ENCODE peak calls at places on chromosomes 11 and 22, in seven cellular contexts. One of them, this sample, is unnamed.
A peak's percentile ranks its signal among the peaks of the same experiment; 100 is the strongest.

GRCh38 chr11:74085542-74085892 is 76.6 kb upstream of the UCP3 start:
- DNase-seq in prostate gland: no peak
- DNase-seq in spleen: no peak
- DNase-seq in GM12878: no peak
- DNase-seq in endothelial cell of umbilical vein: no peak
- DNase-seq in transverse colon: no peak
- DNase-seq in Panc1: no peak
- DNase-seq in this sample: no peak

GRCh38 chr11:61536676-61537270 is 28.2 kb downstream of the LRRC10B start:
- DNase-seq in Panc1: no peak
- DNase-seq in prostate gland: no peak
- DNase-seq in spleen: no peak
- DNase-seq in GM12878: no peak
- DNase-seq in endothelial cell of umbilical vein: no peak
- DNase-seq in transverse colon: no peak
- DNase-seq in this sample: no peak

GRCh38 chr11:99327527-99327926 is 306.8 kb downstream of the CNTN5 start:
- DNase-seq in prostate gland: no peak
- DNase-seq in endothelial cell of umbilical vein: no peak
- DNase-seq in spleen: no peak
- DNase-seq in transverse colon: no peak
- DNase-seq in Panc1: no peak
- DNase-seq in GM12878: no peak
- DNase-seq in this sample: no peak

GRCh38 chr11:62150887-62151736 is 27.3 kb downstream of the INCENP start:
- DNase-seq in endothelial cell of umbilical vein: no peak
- DNase-seq in prostate gland: no peak
- DNase-seq in spleen: peak; percentile 23
- DNase-seq in transverse colon: no peak
- DNase-seq in GM12878: no peak
- DNase-seq in Panc1: no peak
- DNase-seq in this sample: no peak

GRCh38 chr11:2652362-2652761 is 47.4 kb downstream of the KCNQ1OT1 start:
- DNase-seq in endothelial cell of umbilical vein: no peak
- DNase-seq in Panc1: no peak
- DNase-seq in transverse colon: no peak
- DNase-seq in prostate gland: no peak
- DNase-seq in spleen: peak; percentile 22
- DNase-seq in GM12878: no peak
- DNase-seq in this sample: no peak

GRCh38 chr22:49597428-49598039 is 230.1 kb downstream of the BRD1 start:
- DNase-seq in GM12878: no peak
- DNase-seq in prostate gland: no peak
- DNase-seq in spleen: no peak
- DNase-seq in Panc1: no peak
- DNase-seq in endothelial cell of umbilical vein: no peak
- DNase-seq in transverse colon: no peak
- DNase-seq in this sample: no peak

GRCh38 chr11:110112457-110112856 is 19.3 kb downstream of the ZC3H12C start:
- DNase-seq in transverse colon: no peak
- DNase-seq in prostate gland: no peak
- DNase-seq in endothelial cell of umbilical vein: peak; percentile 61
- DNase-seq in spleen: no peak
- DNase-seq in Panc1: no peak
- DNase-seq in GM12878: no peak
- DNase-seq in this sample: no peak

GRCh38 chr22:48663297-48663696 is 1164.4 kb downstream of the BRD1 start:
- DNase-seq in spleen: no peak
- DNase-seq in endothelial cell of umbilical vein: no peak
- DNase-seq in prostate gland: no peak
- DNase-seq in transverse colon: no peak
- DNase-seq in Panc1: no peak
- DNase-seq in GM12878: no peak
- DNase-seq in this sample: no peak

GRCh38 chr11:117696489-117696888 is 100.5 kb downstream of the DSCAML1 start:
- DNase-seq in spleen: no peak
- DNase-seq in prostate gland: no peak
- DNase-seq in endothelial cell of umbilical vein: no peak
- DNase-seq in Panc1: no peak
- DNase-seq in GM12878: no peak
- DNase-seq in transverse colon: no peak
- DNase-seq in this sample: no peak

GRCh38 chr11:29171350-29171950 is 845.4 kb downstream of the KCNA4 start:
- DNase-seq in endothelial cell of umbilical vein: no peak
- DNase-seq in GM12878: no peak
- DNase-seq in Panc1: no peak
- DNase-seq in spleen: no peak
- DNase-seq in transverse colon: no peak
- DNase-seq in prostate gland: no peak
- DNase-seq in this sample: no peak

GRCh38 chr11:14234446-14234845 is 124.5 kb downstream of the RRAS2 start:
- DNase-seq in prostate gland: no peak
- DNase-seq in spleen: no peak
- DNase-seq in transverse colon: no peak
- DNase-seq in Panc1: no peak
- DNase-seq in endothelial cell of umbilical vein: no peak
- DNase-seq in GM12878: no peak
- DNase-seq in this sample: no peak

GRCh38 chr11:18844753-18845367 is 53.3 kb upstream of the PTPN5 start:
- DNase-seq in prostate gland: no peak
- DNase-seq in spleen: no peak
- DNase-seq in transverse colon: no peak
- DNase-seq in endothelial cell of umbilical vein: peak; percentile 29
- DNase-seq in Panc1: peak; percentile 33
- DNase-seq in GM12878: no peak
- DNase-seq in this sample: no peak

GRCh38 chr11:64178203-64178602 is 7.8 kb upstream of the STIP1 start:
- DNase-seq in Panc1: no peak
- DNase-seq in transverse colon: no peak
- DNase-seq in prostate gland: no peak
- DNase-seq in GM12878: no peak
- DNase-seq in endothelial cell of umbilical vein: no peak
- DNase-seq in spleen: no peak
- DNase-seq in this sample: no peak

GRCh38 chr11:70643642-70644041 is 245.3 kb downstream of the CTTN start:
- DNase-seq in GM12878: peak; percentile 43
- DNase-seq in spleen: no peak
- DNase-seq in transverse colon: no peak
- DNase-seq in prostate gland: no peak
- DNase-seq in Panc1: no peak
- DNase-seq in endothelial cell of umbilical vein: no peak
- DNase-seq in this sample: no peak

GRCh38 chr22:42425337-42425988 is 6.7 kb downstream of the NFAM1 start:
- DNase-seq in spleen: no peak
- DNase-seq in endothelial cell of umbilical vein: no peak
- DNase-seq in GM12878: no peak
- DNase-seq in Panc1: no peak
- DNase-seq in prostate gland: peak; percentile 80
- DNase-seq in transverse colon: no peak
- DNase-seq in this sample: no peak

GRCh38 chr22:42427211-42427610 is 5.0 kb downstream of the NFAM1 start:
- DNase-seq in spleen: no peak
- DNase-seq in endothelial cell of umbilical vein: no peak
- DNase-seq in transverse colon: no peak
- DNase-seq in prostate gland: no peak
- DNase-seq in Panc1: no peak
- DNase-seq in GM12878: no peak
- DNase-seq in this sample: no peak

GRCh38 chr22:42428760-42429159 is 3.4 kb downstream of the NFAM1 start:
- DNase-seq in endothelial cell of umbilical vein: no peak
- DNase-seq in prostate gland: no peak
- DNase-seq in spleen: no peak
- DNase-seq in transverse colon: no peak
- DNase-seq in GM12878: no peak
- DNase-seq in Panc1: no peak
- DNase-seq in this sample: no peak

GRCh38 chr22:42425989-42426355 is 6.2 kb downstream of the NFAM1 start:
- DNase-seq in Panc1: no peak
- DNase-seq in GM12878: no peak
- DNase-seq in spleen: no peak
- DNase-seq in prostate gland: no peak
- DNase-seq in endothelial cell of umbilical vein: no peak
- DNase-seq in transverse colon: no peak
- DNase-seq in this sample: no peak

DNA sequence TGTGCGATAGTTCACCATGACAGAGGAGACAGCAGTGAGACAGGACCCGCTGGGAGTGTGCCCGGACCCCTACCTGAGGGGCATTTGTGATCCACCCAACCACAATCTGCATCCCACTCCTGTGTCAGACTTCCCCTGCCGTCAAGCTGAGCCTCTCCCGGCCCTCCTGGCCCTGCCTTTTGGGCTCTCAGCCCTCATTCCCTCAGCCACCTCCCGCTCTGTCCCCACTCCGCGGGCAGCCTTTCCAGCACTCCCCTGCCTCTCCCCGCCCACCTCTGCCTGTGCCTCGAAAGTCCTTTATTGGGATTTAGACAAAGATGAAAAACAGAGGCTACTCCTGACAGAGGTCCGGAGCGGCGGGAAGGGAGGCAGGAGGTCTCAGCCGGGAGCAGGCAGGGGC is 4.2 kb downstream of the NFAM1 start:
- DNase-seq in endothelial cell of umbilical vein: no peak
- DNase-seq in transverse colon: no peak
- DNase-seq in GM12878: no peak
- DNase-seq in Panc1: no peak
- DNase-seq in spleen: no peak
- DNase-seq in prostate gland: no peak
- DNase-seq in this sample: no peak
- H3K4me1 ChIP-seq in endothelial cell of umbilical vein: no peaks in the 10 kb centered on the region
- H3K4me1 ChIP-seq in transverse colon: no peaks in the 10 kb centered on the region
- H3K4me1 ChIP-seq in GM12878: no peaks in the 10 kb centered on the region
- H3K4me1 ChIP-seq in Panc1: no peaks in the 10 kb centered on the region
- H3K4me1 ChIP-seq in spleen: no peaks in the 10 kb centered on the region
- H3K4me1 ChIP-seq in prostate gland: no peaks in the 10 kb centered on the region
- H3K4me1 ChIP-seq in this sample: peaks cover 10% of the 10 kb centered on the region

DNA sequence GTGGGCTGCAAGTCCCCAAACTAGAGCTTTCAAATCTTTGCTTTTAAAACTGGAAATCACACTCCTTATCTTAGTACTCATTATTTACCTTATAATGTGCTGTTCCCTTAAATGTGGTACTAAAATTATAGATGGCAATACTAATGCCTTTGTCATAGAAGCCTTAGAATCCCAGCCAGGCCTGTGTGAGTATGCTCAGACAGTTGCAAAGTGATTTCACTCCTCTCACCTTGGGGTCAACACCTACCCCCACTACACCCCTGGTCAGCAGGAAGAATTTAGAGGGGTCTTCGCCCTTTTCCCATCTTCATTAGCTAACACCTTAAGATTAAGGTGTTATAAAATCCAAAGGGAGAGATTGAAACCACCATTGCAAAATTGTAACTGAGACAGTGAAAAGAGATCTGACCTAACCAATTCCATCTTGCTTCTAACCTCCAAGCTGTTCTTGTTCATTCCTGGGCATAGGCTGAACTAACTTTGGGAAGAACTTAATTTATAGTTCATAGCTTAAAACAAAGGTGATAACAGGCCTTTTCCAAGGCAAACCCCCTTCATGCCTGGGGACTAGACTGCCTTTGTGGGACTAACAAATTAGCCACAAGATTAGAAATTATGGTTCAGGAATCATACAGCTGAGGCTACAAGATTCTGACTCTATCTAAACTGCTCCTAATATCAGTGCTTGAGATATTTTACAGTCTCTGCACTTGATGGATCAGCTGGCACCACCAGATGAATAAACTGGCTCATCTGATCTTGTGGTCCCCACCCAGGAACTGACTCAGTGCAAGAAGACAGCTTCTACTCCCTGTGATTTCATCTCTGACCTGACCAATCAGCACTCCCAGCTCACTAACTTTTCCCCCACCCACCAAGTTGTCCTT is 10.4 kb upstream of the MRPL17 start:
- DNase-seq in spleen: no peak
- DNase-seq in transverse colon: no peak
- DNase-seq in prostate gland: no peak
- DNase-seq in Panc1: peak; percentile 83
- DNase-seq in endothelial cell of umbilical vein: peak; percentile 33
- DNase-seq in GM12878: no peak
- DNase-seq in this sample: no peak
- TF ChIP-seq POLR2AphosphoS5 in spleen: no peak
- TF ChIP-seq POLR2AphosphoS5 in transverse colon: no peak
- TF ChIP-seq POLR2AphosphoS5 in prostate gland: no peak
- TF ChIP-seq POLR2AphosphoS5 in Panc1: no peak
- TF ChIP-seq POLR2AphosphoS5 in endothelial cell of umbilical vein: peak; percentile 50
- TF ChIP-seq POLR2AphosphoS5 in GM12878: no peak
- TF ChIP-seq POLR2AphosphoS5 in this sample: no peak

GRCh38 chr11:8685820-8686219 is 3.2 kb downstream of the RPL27A start:
- DNase-seq in GM12878: no peak
- DNase-seq in Panc1: no peak
- DNase-seq in transverse colon: no peak
- DNase-seq in prostate gland: no peak
- DNase-seq in spleen: no peak
- DNase-seq in endothelial cell of umbilical vein: no peak
- DNase-seq in this sample: no peak
- H3K4me1 ChIP-seq in GM12878: peaks cover 31% of the 10 kb centered on the region
- H3K4me1 ChIP-seq in Panc1: peaks cover 52% of the 10 kb centered on the region
- H3K4me1 ChIP-seq in transverse colon: peaks cover 18% of the 10 kb centered on the region
- H3K4me1 ChIP-seq in prostate gland: peaks cover 8% of the 10 kb centered on the region
- H3K4me1 ChIP-seq in spleen: peaks cover 56% of the 10 kb centered on the region
- H3K4me1 ChIP-seq in endothelial cell of umbilical vein: peaks cover 42% of the 10 kb centered on the region
- H3K4me1 ChIP-seq in this sample: peaks cover 14% of the 10 kb centered on the region

GRCh38 chr22:31077681-31078080 is 3.4 kb upstream of the SMTN start:
- DNase-seq in transverse colon: no peak
- DNase-seq in spleen: no peak
- DNase-seq in GM12878: no peak
- DNase-seq in prostate gland: no peak
- DNase-seq in Panc1: no peak
- DNase-seq in endothelial cell of umbilical vein: no peak
- DNase-seq in this sample: no peak

GRCh38 chr22:31081963-31082605 is 966 bp downstream of the SMTN start:
- DNase-seq in transverse colon: peak; percentile 13
- DNase-seq in GM12878: no peak
- DNase-seq in spleen: no peak
- DNase-seq in Panc1: no peak
- DNase-seq in endothelial cell of umbilical vein: peak; percentile 69
- DNase-seq in prostate gland: no peak
- DNase-seq in this sample: no peak

GRCh38 chr22:31080164-31080847 is 812 bp upstream of the SMTN start:
- DNase-seq in Panc1: no peak
- DNase-seq in endothelial cell of umbilical vein: no peak
- DNase-seq in transverse colon: no peak
- DNase-seq in spleen: no peak
- DNase-seq in GM12878: no peak
- DNase-seq in prostate gland: no peak
- DNase-seq in this sample: no peak

GRCh38 chr22:31080848-31081649 is at the start of gene SMTN:
- DNase-seq in prostate gland: peak; percentile 94
- DNase-seq in GM12878: peak; percentile 56
- DNase-seq in transverse colon: peak; percentile 97
- DNase-seq in Panc1: no peak
- DNase-seq in spleen: peak; percentile 97
- DNase-seq in endothelial cell of umbilical vein: peak; percentile 96
- DNase-seq in this sample: peak; percentile 93

DNA sequence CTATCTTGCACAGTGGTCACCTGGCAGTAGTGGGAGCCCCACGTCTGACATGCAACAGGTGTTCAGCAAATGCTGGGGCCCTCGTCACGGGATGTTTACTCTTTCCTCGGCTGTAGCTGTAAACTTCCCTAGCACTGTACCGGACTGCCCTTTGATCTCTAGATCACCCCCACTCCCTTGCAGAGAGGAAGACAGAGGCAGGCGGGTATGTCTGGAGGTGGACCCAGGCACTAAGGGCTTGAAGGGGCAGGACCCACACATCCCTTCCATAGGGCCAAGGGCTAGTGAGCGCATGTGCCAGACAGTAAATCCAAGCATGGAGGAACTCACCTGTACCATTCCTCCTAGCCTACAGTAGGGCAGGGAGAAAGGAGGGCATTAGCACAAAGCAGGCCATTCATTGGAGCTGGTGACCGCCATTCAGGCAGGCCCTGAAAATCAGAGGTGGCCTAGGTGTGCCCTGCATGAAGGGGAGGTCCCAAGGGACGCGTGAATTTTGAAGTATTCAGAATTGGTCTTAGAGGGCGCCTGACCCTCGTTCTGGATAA is 1.9 kb upstream of the SMTN start:
- DNase-seq in Panc1: no peak
- DNase-seq in transverse colon: peak; percentile 77
- DNase-seq in prostate gland: no peak
- DNase-seq in GM12878: no peak
- DNase-seq in spleen: no peak
- DNase-seq in endothelial cell of umbilical vein: no peak
- DNase-seq in this sample: no peak
- TF ChIP-seq POLR2AphosphoS5 in Panc1: no peak
- TF ChIP-seq POLR2AphosphoS5 in transverse colon: peak; percentile 40
- TF ChIP-seq POLR2AphosphoS5 in prostate gland: no peak
- TF ChIP-seq POLR2AphosphoS5 in GM12878: no peak
- TF ChIP-seq POLR2AphosphoS5 in spleen: no peak
- TF ChIP-seq POLR2AphosphoS5 in endothelial cell of umbilical vein: no peak
- TF ChIP-seq POLR2AphosphoS5 in this sample: no peak